ENCODE peak calls at places on chromosomes 6 and 20, in seven cellular contexts. Q, U, D, R, J, E and X are unnamed samples.

GRCh38 chr6:148335582-148335981 is 7.1 kb upstream of the SASH1 start:
- DNase-seq in Q (no peak), U (no peak), D (no peak), R (no peak), J (no peak), E (no peak), X (no peak)

GRCh38 chr6:680204-680603 is 12.7 kb downstream of the EXOC2 start:
- DNase-seq in Q (no peak), U (no peak), D (no peak), R (no peak), J (no peak), E (no peak), X (no peak)

GRCh38 chr6:21593927-21594421 is 423 bp downstream of the SOX4 start:
- DNase-seq in Q (no peak), U (no peak), D (peak; percentile 41), R (no peak), J (no peak), E (no peak), X (no peak)

GRCh38 chr6:140276719-140277118 is 902.3 kb upstream of the CITED2 start:
- DNase-seq in Q (no peak), U (no peak), D (no peak), R (no peak), J (no peak), E (no peak), X (no peak)

GRCh38 chr6:140879861-140880260 is 1252.9 kb upstream of the GJE1 start:
- DNase-seq in Q (no peak), U (no peak), D (no peak), R (no peak), J (no peak), E (no peak), X (no peak)

GRCh38 chr6:20833881-20834515 is 299.7 kb downstream of the CDKAL1 start:
- DNase-seq in Q (no peak), U (no peak), D (no peak), R (no peak), J (no peak), E (no peak), X (no peak)

GRCh38 chr6:100490065-100490464 is 25.3 kb upstream of the SIM1 start:
- DNase-seq in Q (no peak), U (no peak), D (no peak), R (no peak), J (no peak), E (no peak), X (no peak)

GRCh38 chr20:51156796-51157119 is 133.9 kb upstream of the KCNG1 start:
- DNase-seq in Q (no peak), U (no peak), D (no peak), R (no peak), J (no peak), E (no peak), X (no peak)

GRCh38 chr20:5471368-5471767 is 154.6 kb upstream of the PROKR2 start:
- DNase-seq in Q (no peak), U (no peak), D (no peak), R (no peak), J (no peak), E (no peak), X (no peak)

GRCh38 chr6:34929241-34929978 is 40.4 kb downstream of the ANKS1A start:
- DNase-seq in Q (no peak), U (no peak), D (no peak), R (no peak), J (no peak), E (no peak), X (no peak)

GRCh38 chr6:72321741-72322140 is 300.1 kb upstream of the KCNQ5 start:
- DNase-seq in Q (no peak), U (no peak), D (no peak), R (no peak), J (no peak), E (no peak), X (no peak)

GRCh38 chr6:161409353-161409752 is 135.5 kb upstream of the AGPAT4 start:
- DNase-seq in Q (no peak), U (no peak), D (no peak), R (no peak), J (no peak), E (no peak), X (no peak)

GRCh38 chr6:118758942-118759341 is 107.6 kb upstream of the CEP85L start:
- DNase-seq in Q (no peak), U (no peak), D (no peak), R (no peak), J (no peak), E (no peak), X (no peak)

GRCh38 chr6:31143148-31143547 is 4.3 kb upstream of the PSORS1C2 start:
- DNase-seq in Q (no peak), U (no peak), D (no peak), R (no peak), J (no peak), E (no peak), X (no peak)

GRCh38 chr6:117829594-117830319 is 77.3 kb upstream of the SLC35F1 start:
- DNase-seq in Q (no peak), U (no peak), D (peak; percentile 57), R (no peak), J (no peak), E (peak; percentile 14), X (no peak)

GRCh38 chr6:56541736-56542366 is 100.8 kb downstream of the DST start:
- DNase-seq in Q (no peak), U (no peak), D (no peak), R (no peak), J (no peak), E (no peak), X (no peak)

GRCh38 chr6:118815495-118815894 is 78.5 kb upstream of the ASF1A start:
- DNase-seq in Q (no peak), U (no peak), D (no peak), R (no peak), J (no peak), E (no peak), X (no peak)

GRCh38 chr20:10508468-10509251 is 73.6 kb downstream of the SLX4IP start:
- DNase-seq in Q (no peak), U (no peak), D (no peak), R (no peak), J (no peak), E (peak; percentile 34), X (no peak)

DNA sequence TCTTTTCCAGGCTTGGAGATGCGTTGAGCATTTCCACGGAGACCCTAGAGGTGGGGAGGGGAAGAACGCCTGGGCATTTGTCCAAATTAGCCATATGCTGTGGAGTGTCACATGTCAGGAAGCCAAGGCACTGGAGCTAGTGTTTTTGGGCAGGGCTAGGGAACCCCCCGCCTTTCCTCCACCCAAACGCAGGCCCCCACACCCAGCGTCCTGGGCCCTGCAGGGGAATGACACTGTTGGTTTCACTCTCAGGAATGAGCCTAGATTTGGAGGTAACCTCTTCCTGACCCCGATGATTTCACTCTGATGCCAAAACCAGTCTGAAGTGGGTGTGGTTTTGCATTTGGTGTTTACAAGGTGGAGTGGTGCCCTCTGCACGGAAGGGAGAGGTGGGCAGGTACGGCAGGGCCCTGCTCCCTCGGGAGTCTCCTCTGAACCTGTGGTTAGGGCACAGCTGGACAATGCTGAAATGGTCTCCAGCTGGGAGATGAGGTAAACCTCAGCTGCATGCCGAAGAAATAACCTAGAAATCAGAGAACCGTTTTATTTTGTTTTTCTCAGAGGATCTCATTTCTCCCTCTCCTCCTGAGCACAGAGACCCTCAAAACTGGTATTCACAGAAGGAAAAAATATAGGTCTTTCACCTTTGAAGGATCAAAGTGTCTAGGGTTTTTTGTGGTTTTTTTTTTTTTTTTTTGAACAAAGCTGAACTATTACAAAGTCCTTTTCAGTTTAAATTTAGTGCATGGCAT is 29.6 kb downstream of the MTHFD1L start:
- DNase-seq in Q (no peak), U (peak; percentile 37), D (no peak), R (no peak), J (no peak), E (peak; percentile 29), X (no peak)
- TF ChIP-seq CTCF in Q (no peak), U (no peak), D (peak; percentile 32), R (no peak), J (no peak), E (peak; percentile 22), X (no peak)

DNA sequence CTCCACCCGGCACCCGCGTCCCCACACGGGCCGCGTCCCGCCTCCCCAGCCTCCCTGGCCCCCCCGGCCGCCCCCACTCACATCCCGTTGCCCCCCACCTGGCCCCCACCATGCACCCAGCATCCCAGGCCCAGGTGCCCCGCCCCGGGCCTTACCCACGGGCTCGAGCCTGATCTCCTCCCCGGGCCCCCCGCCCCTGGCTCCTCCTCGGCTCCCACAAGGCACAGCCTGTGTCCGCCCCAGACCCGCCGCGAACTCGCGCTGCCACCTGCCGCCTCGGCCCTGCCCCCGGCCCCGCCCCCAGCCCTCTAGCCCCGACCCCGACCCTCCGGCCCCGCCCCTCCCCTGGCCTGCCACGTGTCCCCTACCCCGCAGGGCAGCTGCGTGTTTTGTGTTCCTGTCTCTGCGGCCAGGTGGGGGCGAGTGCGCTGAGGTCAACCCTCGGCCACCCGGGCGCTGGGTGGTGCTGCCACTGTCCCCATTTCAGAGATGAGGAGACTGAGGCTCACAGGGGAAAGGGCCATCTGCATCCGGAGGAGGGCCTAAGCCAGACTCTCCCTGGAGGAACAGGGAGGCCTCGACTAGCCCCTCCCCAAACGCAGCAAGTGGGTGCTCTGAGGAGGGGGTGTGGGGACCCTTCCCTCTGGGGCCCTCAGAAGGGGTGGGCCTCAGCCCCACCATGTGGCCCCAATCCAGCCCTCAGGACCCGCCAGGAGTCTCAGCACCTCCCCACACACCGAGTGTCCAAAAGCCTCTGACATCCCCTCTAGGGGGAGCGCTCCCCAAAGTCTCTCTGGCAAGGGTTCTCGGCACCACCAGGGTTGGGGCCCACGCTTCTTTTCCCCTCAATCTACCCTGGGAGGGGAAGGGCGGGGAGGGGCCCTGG is 99.8 kb downstream of the TAF4 start:
- DNase-seq in Q (no peak), U (no peak), D (no peak), R (no peak), J (peak; percentile 39), E (no peak), X (no peak)
- TF ChIP-seq CTCF in Q (no peak), U (no peak), D (no peak), R (no peak), J (no peak), E (no peak), X (no peak)

DNA sequence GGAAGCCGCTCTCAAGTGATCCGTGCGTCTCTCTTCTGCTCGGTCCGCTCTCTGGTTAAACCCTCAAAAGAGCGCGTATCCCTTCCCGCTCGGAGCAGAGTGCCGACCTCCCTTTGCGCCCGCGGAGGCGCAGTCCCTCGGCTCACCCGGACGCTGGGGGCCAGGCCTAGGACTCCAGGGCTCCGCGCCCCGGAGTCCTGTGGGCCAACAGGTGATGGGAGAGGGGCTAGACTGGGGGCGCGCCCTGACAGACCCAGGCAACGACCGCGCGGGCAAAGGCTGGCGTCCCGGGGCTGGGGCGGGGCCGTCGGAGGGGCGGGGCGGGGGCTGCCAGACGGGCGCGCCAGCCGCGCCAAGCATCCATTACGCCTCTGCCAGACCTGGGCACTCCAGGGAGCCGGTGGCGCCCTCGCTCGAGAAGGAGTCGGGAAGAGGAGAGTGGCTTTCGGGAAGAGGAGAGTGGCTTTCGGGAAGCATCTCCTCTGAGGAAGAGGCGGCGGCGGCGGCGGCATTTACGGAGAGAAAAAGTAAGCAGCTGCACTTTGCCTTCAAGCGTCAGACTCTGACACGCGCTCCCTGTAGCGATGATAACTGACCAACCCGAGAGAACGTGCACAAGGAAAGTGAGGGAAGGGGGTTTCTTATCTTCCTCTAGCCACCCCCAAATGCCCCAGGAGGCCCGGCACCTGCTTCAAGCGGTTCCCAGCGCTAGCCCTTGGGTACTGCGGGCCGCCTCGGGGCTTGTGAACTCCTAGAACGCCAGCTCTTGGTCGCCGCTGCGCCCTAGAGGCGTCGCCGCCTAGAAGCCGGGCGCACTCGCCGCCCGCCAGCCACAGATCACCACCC is 2.6 kb downstream of the EPHA7 start:
- DNase-seq in Q (no peak), U (no peak), D (peak; percentile 48), R (no peak), J (peak; percentile 52), E (no peak), X (no peak)
- TF ChIP-seq CTCF in Q (no peak), U (no peak), D (no peak), R (no peak), J (no peak), E (no peak), X (no peak)

GRCh38 chr20:18904624-18905023 is 91.0 kb downstream of the SCP2D1 start:
- DNase-seq in Q (no peak), U (no peak), D (no peak), R (no peak), J (no peak), E (no peak), X (no peak)
- TF ChIP-seq CTCF in Q (no peak), U (peak; percentile 27), D (no peak), R (peak; percentile 30), J (no peak), E (no peak), X (no peak)